ENCODE peak calls at places on chromosomes 6 and 20, in nine cellular contexts. D, T, J, C, P, S, Y, G and E are unnamed samples.

GRCh38 chr6:156775717-156776116 is 1.5 kb upstream of the ARID1B start:
- DNase-seq in D (no peak), T (no peak), J (no peak), C (no peak), P (no peak), S (no peak), Y (no peak), G (no peak), E (no peak)

GRCh38 chr20:59047938-59048680 is 5.5 kb upstream of the PRELID3B start:
- DNase-seq in D (no peak), T (no peak), J (peak), C (no peak), P (no peak), S (no peak), Y (no peak), G (no peak), E (no peak)

GRCh38 chr6:136761227-136761922 is 30.9 kb downstream of the MAP3K5 start:
- DNase-seq in D (peak), T (no peak), J (peak), C (no peak), P (no peak), S (peak), Y (no peak), G (no peak), E (no peak)

GRCh38 chr6:101001012-101001411 is 119.9 kb upstream of the ASCC3 start:
- DNase-seq in D (no peak), T (no peak), J (no peak), C (no peak), P (no peak), S (peak), Y (peak), G (no peak), E (no peak)

GRCh38 chr6:9139762-9140161 is 704.4 kb upstream of the SLC35B3 start:
- DNase-seq in D (no peak), T (peak), J (no peak), C (peak), P (no peak), S (peak), Y (no peak), G (no peak), E (peak)

GRCh38 chr6:167299641-167300308 is 8.7 kb downstream of the UNC93A start:
- DNase-seq in D (no peak), T (no peak), J (no peak), C (no peak), P (no peak), S (no peak), Y (no peak), G (no peak), E (no peak)

GRCh38 chr20:18258126-18258860 is 30.0 kb upstream of the ZNF133 start:
- DNase-seq in D (no peak), T (no peak), J (no peak), C (peak), P (no peak), S (no peak), Y (no peak), G (no peak), E (no peak)

GRCh38 chr6:41449399-41450245 is 96.6 kb upstream of the FOXP4 start:
- DNase-seq in D (no peak), T (no peak), J (peak), C (peak), P (no peak), S (no peak), Y (no peak), G (no peak), E (no peak)

GRCh38 chr6:161031721-161032495 is 40.3 kb downstream of the MAP3K4 start:
- DNase-seq in D (no peak), T (no peak), J (peak), C (no peak), P (no peak), S (peak), Y (no peak), G (peak), E (peak)

GRCh38 chr6:106995640-106996039 is 21.1 kb upstream of the CD24 start:
- DNase-seq in D (no peak), T (no peak), J (no peak), C (no peak), P (no peak), S (no peak), Y (no peak), G (no peak), E (no peak)

DNA sequence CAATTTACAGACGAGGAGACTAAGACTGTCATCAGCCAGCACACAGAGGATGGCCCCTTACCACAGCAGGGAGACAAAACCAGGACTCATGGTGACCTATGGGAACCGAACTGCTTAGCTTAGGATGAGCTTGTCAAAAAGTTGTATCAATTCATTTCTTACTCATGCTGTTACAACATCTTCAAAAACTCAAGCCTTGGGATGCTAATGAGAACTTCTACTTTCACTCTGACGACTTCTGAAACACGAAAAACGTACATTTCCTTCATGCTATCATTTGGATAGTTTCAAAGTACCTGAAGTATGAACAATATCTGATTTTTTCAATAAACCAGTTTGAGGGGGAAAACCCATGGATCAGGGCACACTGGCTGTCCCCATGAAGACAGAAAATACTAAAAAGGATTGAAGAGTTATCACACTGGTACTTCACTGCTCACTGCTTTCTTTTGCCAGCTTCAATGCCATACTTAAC is 31.9 kb downstream of the HIVEP2 start:
- DNase-seq in D (peak), T (no peak), J (no peak), C (no peak), P (no peak), S (no peak), Y (no peak), G (no peak), E (no peak)
- H3K4me3 ChIP-seq in D (peak), T (no peak), J (no peak), C (no peak), P (peak), S (no peak), Y (no peak), G (no peak), E (no peak)

GRCh38 chr6:17038316-17038715 is 63.5 kb upstream of the STMND1 start:
- DNase-seq in D (no peak), T (peak), J (peak), C (no peak), P (no peak), S (peak), Y (no peak), G (no peak), E (peak)

GRCh38 chr6:17039266-17039665 is 62.6 kb upstream of the STMND1 start:
- DNase-seq in D (no peak), T (no peak), J (no peak), C (no peak), P (no peak), S (peak), Y (no peak), G (no peak), E (no peak)

GRCh38 chr6:17045581-17046322 is 56.1 kb upstream of the STMND1 start:
- DNase-seq in D (no peak), T (peak), J (peak), C (no peak), P (no peak), S (peak), Y (no peak), G (no peak), E (no peak)

GRCh38 chr6:17042422-17043147 is 59.3 kb upstream of the STMND1 start:
- DNase-seq in D (no peak), T (no peak), J (peak), C (peak), P (no peak), S (peak), Y (peak), G (no peak), E (no peak)

GRCh38 chr6:17043148-17043522 is 58.7 kb upstream of the STMND1 start:
- DNase-seq in D (no peak), T (no peak), J (no peak), C (no peak), P (no peak), S (no peak), Y (no peak), G (no peak), E (no peak)
- H3K4me3 ChIP-seq in D (no peak), T (no peak), J (no peak), C (no peak), P (no peak), S (no peak), Y (no peak), G (no peak), E (no peak)

GRCh38 chr20:4009305-4009704 is 6.1 kb downstream of the RNF24 start:
- DNase-seq in D (no peak), T (no peak), J (no peak), C (no peak), P (no peak), S (no peak), Y (no peak), G (no peak), E (no peak)

GRCh38 chr20:4008877-4009276 is 6.5 kb downstream of the RNF24 start:
- DNase-seq in D (no peak), T (no peak), J (no peak), C (no peak), P (no peak), S (no peak), Y (no peak), G (no peak), E (no peak)

GRCh38 chr20:4006640-4007039 is 8.7 kb downstream of the RNF24 start:
- DNase-seq in D (no peak), T (no peak), J (no peak), C (peak), P (no peak), S (peak), Y (no peak), G (peak), E (no peak)

GRCh38 chr20:4008026-4008413 is 7.3 kb downstream of the RNF24 start:
- DNase-seq in D (no peak), T (no peak), J (no peak), C (no peak), P (no peak), S (no peak), Y (no peak), G (no peak), E (no peak)

DNA sequence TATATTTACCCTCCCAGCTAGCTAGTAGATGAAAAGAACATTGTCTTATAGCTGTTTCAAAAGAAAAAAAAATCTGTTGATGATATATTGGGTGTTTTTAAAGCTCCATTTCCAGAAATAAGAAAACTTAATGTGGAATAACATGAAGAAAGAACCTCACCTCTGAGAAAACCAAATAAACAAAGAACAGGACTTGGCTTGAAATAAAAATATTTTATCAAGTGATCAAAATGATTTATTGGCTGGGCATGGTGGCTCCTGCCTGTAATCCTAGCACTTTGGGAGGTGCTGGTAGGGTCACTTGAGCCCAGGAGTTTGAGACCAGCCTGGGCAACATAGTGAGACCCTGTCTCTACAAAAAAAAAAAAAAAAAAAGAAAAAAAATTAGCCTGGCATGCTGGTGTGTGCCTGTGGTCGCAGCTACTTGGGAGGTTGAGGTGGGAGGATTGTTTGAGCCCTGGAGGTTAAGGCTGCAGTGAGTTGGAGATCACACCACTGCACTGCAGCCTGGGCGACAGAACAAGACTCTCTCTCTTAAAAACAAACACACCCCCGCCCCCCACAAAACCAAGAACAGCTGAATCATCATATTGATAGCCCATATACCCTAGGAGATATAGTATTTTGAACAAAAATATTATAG is 7.9 kb downstream of the RNF24 start:
- DNase-seq in D (no peak), T (no peak), J (no peak), C (no peak), P (no peak), S (no peak), Y (no peak), G (no peak), E (no peak)
- H3K4me3 ChIP-seq in D (no peak), T (no peak), J (no peak), C (no peak), P (no peak), S (no peak), Y (no peak), G (no peak), E (no peak)

GRCh38 chr20:25088267-25088666 is 6.3 kb upstream of the VSX1 start:
- DNase-seq in D (peak), T (no peak), J (no peak), C (no peak), P (no peak), S (no peak), Y (no peak), G (no peak), E (no peak)

GRCh38 chr20:25089096-25089495 is 7.2 kb upstream of the VSX1 start:
- DNase-seq in D (no peak), T (no peak), J (no peak), C (no peak), P (no peak), S (no peak), Y (no peak), G (no peak), E (no peak)

GRCh38 chr20:25090492-25091429 is 8.8 kb upstream of the VSX1 start:
- DNase-seq in D (peak), T (no peak), J (no peak), C (no peak), P (peak), S (no peak), Y (no peak), G (no peak), E (no peak)

GRCh38 chr20:25087186-25087929 is 5.4 kb upstream of the VSX1 start:
- DNase-seq in D (peak), T (no peak), J (no peak), C (no peak), P (no peak), S (no peak), Y (no peak), G (peak), E (no peak)

DNA sequence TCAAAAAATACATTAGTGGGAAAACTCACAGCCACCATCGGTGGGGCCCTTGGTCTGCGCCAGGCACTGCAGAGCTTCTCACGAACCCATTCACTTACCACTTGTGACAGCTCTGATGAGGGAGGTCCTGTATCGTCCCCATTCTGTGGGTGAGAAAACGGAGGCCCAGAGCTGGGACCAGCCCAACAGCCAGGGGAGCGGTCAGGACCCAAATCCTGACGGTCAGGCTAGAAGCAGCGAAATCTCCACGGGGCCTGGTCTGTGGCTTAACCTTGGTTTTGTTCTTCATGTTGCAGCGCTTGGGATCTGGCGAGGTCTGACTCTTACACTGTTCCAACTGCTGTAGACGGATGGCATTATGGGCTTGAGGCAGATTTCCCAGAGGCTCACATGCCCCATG is 7.7 kb upstream of the VSX1 start:
- DNase-seq in D (no peak), T (no peak), J (no peak), C (no peak), P (no peak), S (no peak), Y (no peak), G (no peak), E (no peak)
- H3K4me3 ChIP-seq in D (no peak), T (no peak), J (no peak), C (no peak), P (no peak), S (no peak), Y (no peak), G (no peak), E (no peak)

GRCh38 chr20:63579017-63579705 is 5.1 kb upstream of the HELZ2 start:
- DNase-seq in D (no peak), T (no peak), J (no peak), C (no peak), P (no peak), S (no peak), Y (peak), G (no peak), E (no peak)
- H3K4me3 ChIP-seq in D (no peak), T (no peak), J (no peak), C (no peak), P (no peak), S (no peak), Y (no peak), G (no peak), E (no peak)

DNA sequence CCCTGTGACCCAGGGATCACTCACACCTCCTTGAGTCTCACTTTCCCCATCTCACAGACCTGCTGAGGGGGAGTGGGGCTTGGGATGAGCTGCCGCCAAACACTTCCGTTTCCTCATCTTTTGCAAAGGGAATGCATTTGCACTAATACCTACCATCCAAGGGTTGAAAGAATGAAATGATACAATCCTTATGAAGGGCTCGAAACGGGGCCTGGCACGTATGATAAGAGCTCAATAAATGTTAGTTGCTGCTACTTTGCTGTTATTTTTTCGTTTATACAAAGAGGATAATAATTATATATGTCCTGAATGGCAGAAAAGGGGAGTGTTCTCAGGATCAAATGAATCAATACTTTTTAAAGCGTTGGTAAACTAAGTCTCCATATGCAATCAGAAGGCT is 6.1 kb upstream of the TFAP2D start:
- DNase-seq in D (no peak), T (no peak), J (no peak), C (no peak), P (no peak), S (no peak), Y (no peak), G (no peak), E (no peak)
- H3K4me3 ChIP-seq in D (no peak), T (no peak), J (no peak), C (no peak), P (no peak), S (no peak), Y (no peak), G (no peak), E (no peak)